ENCODE peak calls at places on chromosomes 7 and 10, in seven cellular contexts. D is fibroblast of lung; A is H54; E is prostate gland; K is Daoy; B is hippocampal formation; W is activated gamma-delta T cell treated with anti-CD3 and anti-CD28 coated beads, Interleukin-2, amount 50 U/mL, for 16 hours. S is an unnamed sample.

GRCh38 chr7:103573479-103574058 is 127.6 kb upstream of the SLC26A5 start:
- DNase-seq in D (peak; percentile 35), A (no peak), E (no peak), K (no peak), B (peak; percentile 33), W (no peak), S (no peak)

GRCh38 chr7:2721842-2722241 is 33.8 kb downstream of the AMZ1 start:
- DNase-seq in D (no peak), A (no peak), E (no peak), K (no peak), B (no peak), W (no peak), S (peak; percentile 82)

GRCh38 chr7:98251251-98251843 is 685 bp downstream of the TECPR1 start:
- DNase-seq in D (peak; percentile 29), A (peak; percentile 49), E (peak; percentile 49), K (peak; percentile 32), B (no peak), W (peak; percentile 4), S (peak; percentile 88)

GRCh38 chr10:12638103-12638502 is 288.8 kb downstream of the CAMK1D start:
- DNase-seq in D (peak; percentile 55), A (no peak), E (no peak), K (peak; percentile 24), B (no peak), W (no peak), S (no peak)

GRCh38 chr10:58048936-58049335 is 218.8 kb downstream of the IPMK start:
- DNase-seq in D (no peak), A (no peak), E (no peak), K (no peak), B (no peak), W (no peak), S (no peak)

GRCh38 chr7:32023353-32023752 is 46.9 kb downstream of the PDE1C start:
- DNase-seq in D (peak; percentile 47), A (no peak), E (no peak), K (no peak), B (no peak), W (no peak), S (no peak)

GRCh38 chr7:116861717-116862116 is 670 bp upstream of the CAPZA2 start:
- DNase-seq in D (no peak), A (no peak), E (no peak), K (no peak), B (no peak), W (no peak), S (no peak)

GRCh38 chr7:131072505-131073091 is 255.1 kb upstream of the MKLN1 start:
- DNase-seq in D (peak; percentile 69), A (peak; percentile 32), E (no peak), K (peak; percentile 32), B (no peak), W (no peak), S (no peak)

GRCh38 chr7:28176174-28176573 is 4.4 kb downstream of the JAZF1 start:
- DNase-seq in D (no peak), A (no peak), E (no peak), K (no peak), B (no peak), W (no peak), S (no peak)

GRCh38 chr7:134919240-134919641 is 67.1 kb upstream of the AGBL3 start:
- DNase-seq in D (no peak), A (no peak), E (no peak), K (no peak), B (no peak), W (no peak), S (no peak)

GRCh38 chr10:29446327-29446726 is 157.5 kb downstream of the LYZL1 start:
- DNase-seq in D (no peak), A (no peak), E (no peak), K (no peak), B (no peak), W (no peak), S (no peak)

GRCh38 chr7:66190504-66190857 is 14.7 kb upstream of the TPST1 start:
- DNase-seq in D (no peak), A (no peak), E (no peak), K (no peak), B (no peak), W (no peak), S (no peak)

GRCh38 chr7:44969049-44969700 is 9.6 kb downstream of the MYO1G start:
- DNase-seq in D (no peak), A (no peak), E (no peak), K (no peak), B (no peak), W (no peak), S (peak; percentile 61)

GRCh38 chr10:111936143-111936542 is 247.4 kb downstream of the GPAM start:
- DNase-seq in D (no peak), A (no peak), E (no peak), K (no peak), B (no peak), W (no peak), S (no peak)

GRCh38 chr7:115350764-115351163 is 428.9 kb downstream of the MDFIC start:
- DNase-seq in D (no peak), A (no peak), E (no peak), K (no peak), B (no peak), W (no peak), S (no peak)

GRCh38 chr7:77627307-77627671 is 69.0 kb upstream of the RSBN1L start:
- DNase-seq in D (peak; percentile 42), A (no peak), E (no peak), K (no peak), B (no peak), W (no peak), S (no peak)

GRCh38 chr7:142602756-142603155 is 146.5 kb upstream of the PRSS1 start:
- DNase-seq in D (peak; percentile 16), A (no peak), E (no peak), K (no peak), B (no peak), W (no peak), S (no peak)

GRCh38 chr10:79241990-79242619 is 105.2 kb upstream of the PPIF start:
- DNase-seq in D (peak; percentile 67), A (no peak), E (peak; percentile 44), K (peak; percentile 70), B (no peak), W (no peak), S (peak; percentile 93)

GRCh38 chr10:78856421-78856820 is 212.3 kb upstream of the ZMIZ1 start:
- DNase-seq in D (no peak), A (no peak), E (no peak), K (no peak), B (peak; percentile 84), W (no peak), S (no peak)

GRCh38 chr10:119670717-119671116 is 19.5 kb downstream of the BAG3 start:
- DNase-seq in D (peak; percentile 66), A (no peak), E (no peak), K (peak; percentile 34), B (no peak), W (no peak), S (no peak)

GRCh38 chr10:128011059-128011979 is 104.4 kb downstream of the PTPRE start:
- DNase-seq in D (peak; percentile 39), A (peak; percentile 74), E (peak; percentile 76), K (peak; percentile 71), B (peak; percentile 59), W (peak; percentile 83), S (peak; percentile 96)

GRCh38 chr10:7027913-7028808 is 382.7 kb downstream of the SFMBT2 start:
- DNase-seq in D (peak; percentile 69), A (no peak), E (no peak), K (peak; percentile 49), B (no peak), W (no peak), S (no peak)

GRCh38 chr7:102891693-102892261 is 21.0 kb upstream of the LRRC17 start:
- DNase-seq in D (peak; percentile 95), A (peak; percentile 38), E (peak; percentile 58), K (peak; percentile 94), B (no peak), W (no peak), S (no peak)

GRCh38 chr10:4527281-4527960 is 298.6 kb upstream of the AKR1E2 start:
- DNase-seq in D (peak; percentile 73), A (no peak), E (no peak), K (peak; percentile 15), B (no peak), W (no peak), S (no peak)

GRCh38 chr10:803041-803741 is 113.7 kb upstream of the DIP2C start:
- DNase-seq in D (no peak), A (no peak), E (no peak), K (no peak), B (no peak), W (no peak), S (no peak)

GRCh38 chr7:43517464-43517863 is 65.4 kb upstream of the STK17A start:
- DNase-seq in D (no peak), A (no peak), E (no peak), K (no peak), B (no peak), W (no peak), S (no peak)

GRCh38 chr10:3048114-3049019 is 19.0 kb upstream of the PFKP start:
- DNase-seq in D (peak; percentile 61), A (no peak), E (no peak), K (peak; percentile 30), B (no peak), W (no peak), S (no peak)

GRCh38 chr10:96511044-96511945 is 2.4 kb downstream of the TLL2 start:
- DNase-seq in D (no peak), A (peak; percentile 55), E (peak; percentile 36), K (peak; percentile 47), B (no peak), W (no peak), S (no peak)

GRCh38 chr10:69515699-69516547 is 57.3 kb downstream of the NEUROG3 start:
- DNase-seq in D (peak; percentile 41), A (peak; percentile 89), E (peak; percentile 59), K (peak; percentile 69), B (peak; percentile 35), W (peak; percentile 69), S (peak; percentile 90)

GRCh38 chr7:27254625-27255024 is 12.0 kb downstream of the EVX1 start:
- DNase-seq in D (no peak), A (no peak), E (no peak), K (peak; percentile 79), B (no peak), W (no peak), S (no peak)

GRCh38 chr10:21208666-21209316 is 311.7 kb upstream of the NEBL start:
- DNase-seq in D (peak; percentile 12), A (no peak), E (no peak), K (no peak), B (no peak), W (no peak), S (no peak)

GRCh38 chr10:96978621-96979154 is 146.6 kb downstream of the LCOR start:
- DNase-seq in D (no peak), A (no peak), E (no peak), K (no peak), B (no peak), W (no peak), S (no peak)

GRCh38 chr7:46026741-46027140 is 105.7 kb upstream of the IGFBP3 start:
- DNase-seq in D (no peak), A (no peak), E (no peak), K (no peak), B (no peak), W (no peak), S (no peak)

GRCh38 chr7:118202056-118202455 is 18.1 kb downstream of the LSM8 start:
- DNase-seq in D (peak; percentile 4), A (no peak), E (no peak), K (no peak), B (no peak), W (no peak), S (no peak)

S was measured in spleen.